ENCODE peak calls at places on chromosomes 12 and 14, in five cellular contexts. M, D, B, O and K are unnamed samples.

GRCh38 chr14:88919502-88919901 is 95.1 kb downstream of the TTC8 start:
- DNase-seq in M (no peak), D (no peak), B (no peak), O (no peak), K (no peak)

GRCh38 chr12:49703647-49704137 is 3.5 kb downstream of the FMNL3 start:
- DNase-seq in M (no peak), D (peak), B (no peak), O (no peak), K (peak)

GRCh38 chr12:25725874-25726273 is 172.8 kb upstream of the LMNTD1 start:
- DNase-seq in M (no peak), D (peak), B (no peak), O (no peak), K (no peak)

GRCh38 chr12:79766705-79767464 is 76.1 kb upstream of the PAWR start:
- DNase-seq in M (no peak), D (peak), B (no peak), O (no peak), K (peak)

GRCh38 chr12:44317651-44318126 is 481.8 kb downstream of the TMEM117 start:
- DNase-seq in M (peak), D (peak), B (peak), O (peak), K (peak)

GRCh38 chr14:101131451-101131916 is 228.0 kb upstream of the RTL1 start:
- DNase-seq in M (peak), D (no peak), B (no peak), O (peak), K (peak)

GRCh38 chr14:89540009-89540829 is 123.2 kb upstream of the FOXN3 start:
- DNase-seq in M (no peak), D (peak), B (no peak), O (no peak), K (peak)

GRCh38 chr14:80223696-80224465 is 12.6 kb upstream of the DIO2 start:
- DNase-seq in M (no peak), D (no peak), B (no peak), O (no peak), K (no peak)

GRCh38 chr12:107302649-107303386 is 209.5 kb upstream of the CRY1 start:
- DNase-seq in M (no peak), D (no peak), B (no peak), O (no peak), K (no peak)

GRCh38 chr12:49868952-49869815 is 26.3 kb upstream of the BCDIN3D start:
- DNase-seq in M (peak), D (peak), B (no peak), O (peak), K (peak)

GRCh38 chr14:101250948-101251811 is 310.1 kb upstream of the DIO3 start:
- DNase-seq in M (no peak), D (no peak), B (no peak), O (peak), K (no peak)

GRCh38 chr12:131260251-131260905 is 306.7 kb downstream of the ADGRD1 start:
- DNase-seq in M (no peak), D (no peak), B (no peak), O (no peak), K (no peak)

GRCh38 chr12:49200882-49201594 is 12.2 kb upstream of the TUBA1A start:
- DNase-seq in M (peak), D (peak), B (no peak), O (no peak), K (peak)

GRCh38 chr12:57740656-57741412 is 2.3 kb upstream of the AGAP2 start:
- DNase-seq in M (peak), D (no peak), B (no peak), O (no peak), K (no peak)

GRCh38 chr14:34895277-34895676 is 20.1 kb upstream of the BAZ1A start:
- DNase-seq in M (no peak), D (no peak), B (no peak), O (no peak), K (no peak)

GRCh38 chr12:58750484-58750883 is 169.8 kb downstream of the LRIG3 start:
- DNase-seq in M (no peak), D (peak), B (no peak), O (no peak), K (no peak)

GRCh38 chr14:54470701-54471100 is 18.1 kb downstream of the GMFB start:
- DNase-seq in M (no peak), D (no peak), B (no peak), O (no peak), K (no peak)

GRCh38 chr12:111170559-111170958 is 198.3 kb downstream of the PHETA1 start:
- DNase-seq in M (no peak), D (no peak), B (no peak), O (no peak), K (peak)

DNA sequence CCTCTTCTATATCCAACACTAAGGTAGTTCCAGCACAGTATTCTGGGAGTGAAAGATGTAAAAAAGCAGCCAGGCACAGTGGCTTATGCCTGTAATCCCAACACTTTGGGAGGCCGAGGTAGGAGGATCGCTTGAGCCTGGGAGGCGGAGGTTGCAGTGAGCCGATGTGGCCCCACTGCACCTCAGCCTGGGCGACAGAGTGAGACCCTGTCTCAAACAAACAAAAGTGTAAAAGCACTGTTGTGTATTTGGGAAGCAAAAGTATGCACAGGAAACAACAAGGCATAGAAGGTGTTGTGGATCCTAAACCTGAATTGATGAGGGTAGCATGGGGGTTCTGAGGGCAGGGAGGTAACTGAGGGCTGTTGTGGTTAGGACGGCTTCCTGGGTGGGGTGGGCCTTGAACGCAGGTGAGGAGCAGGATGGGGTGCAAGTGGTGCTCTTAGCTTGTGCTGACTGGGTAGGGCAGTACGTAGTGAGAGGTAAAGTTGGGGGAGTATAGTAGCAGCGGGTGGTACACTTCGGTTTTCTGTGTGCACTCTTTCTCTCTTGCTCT is 64.2 kb downstream of the RASSF3 start:
- DNase-seq in M (no peak), D (no peak), B (no peak), O (no peak), K (peak)
- H3K23ac ChIP-seq in M (no peak), D (peak), B (no peak), O (no peak), K (peak)

GRCh38 chr12:72271741-72272661 is at the start of gene TRHDE:
- DNase-seq in M (peak), D (peak), B (peak), O (peak), K (no peak)
- H3K23ac ChIP-seq in M (no peak), D (peak), B (peak), O (no peak), K (no peak)

DNA sequence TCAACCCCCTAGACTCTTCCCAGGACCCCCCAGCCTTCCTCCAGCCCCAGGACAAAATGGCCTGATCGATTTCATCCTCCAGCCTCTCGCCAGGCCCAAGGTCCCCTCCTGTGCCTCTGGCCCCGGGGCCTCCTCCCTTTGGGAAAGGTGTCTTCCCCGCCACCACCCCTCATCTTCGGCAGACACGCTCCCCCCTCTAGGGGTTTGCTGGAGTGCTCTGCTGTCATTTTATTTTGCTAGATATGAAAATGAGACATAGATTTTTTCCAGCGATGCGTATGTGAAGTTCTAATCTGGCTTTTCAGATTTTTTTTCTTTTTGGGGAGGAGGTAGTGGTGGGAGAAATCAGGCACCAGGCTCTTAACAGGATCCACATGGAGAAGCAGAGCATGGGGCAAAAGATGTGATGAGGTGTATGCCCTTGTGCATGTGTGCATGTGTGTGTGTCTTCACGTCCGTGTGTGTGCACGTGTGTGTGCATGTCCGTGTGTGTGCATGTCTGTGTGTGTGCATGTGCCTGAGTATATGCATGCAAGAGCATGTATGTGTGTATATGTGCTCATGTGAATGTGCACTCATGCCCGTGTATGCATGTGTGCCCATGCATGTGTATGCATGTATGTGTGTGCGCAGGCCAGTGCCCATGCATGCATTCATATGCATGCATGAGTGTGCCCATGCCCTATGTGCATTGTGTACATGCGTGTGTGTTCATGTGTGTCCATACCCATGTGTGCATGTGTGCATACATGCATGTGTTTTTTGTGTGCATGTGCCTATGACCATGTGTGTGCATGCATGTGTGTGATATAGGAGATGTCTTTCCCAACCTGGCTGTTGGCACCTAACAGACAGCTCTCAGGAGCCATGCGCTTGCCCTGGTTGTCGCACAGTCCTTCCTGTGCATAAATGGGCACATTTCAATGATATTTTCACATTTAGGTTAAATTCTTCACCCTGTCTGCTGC is 203.0 kb downstream of the RBM19 start:
- DNase-seq in M (no peak), D (no peak), B (no peak), O (no peak), K (no peak)
- H3K23ac ChIP-seq in M (no peak), D (no peak), B (peak), O (no peak), K (peak)

DNA sequence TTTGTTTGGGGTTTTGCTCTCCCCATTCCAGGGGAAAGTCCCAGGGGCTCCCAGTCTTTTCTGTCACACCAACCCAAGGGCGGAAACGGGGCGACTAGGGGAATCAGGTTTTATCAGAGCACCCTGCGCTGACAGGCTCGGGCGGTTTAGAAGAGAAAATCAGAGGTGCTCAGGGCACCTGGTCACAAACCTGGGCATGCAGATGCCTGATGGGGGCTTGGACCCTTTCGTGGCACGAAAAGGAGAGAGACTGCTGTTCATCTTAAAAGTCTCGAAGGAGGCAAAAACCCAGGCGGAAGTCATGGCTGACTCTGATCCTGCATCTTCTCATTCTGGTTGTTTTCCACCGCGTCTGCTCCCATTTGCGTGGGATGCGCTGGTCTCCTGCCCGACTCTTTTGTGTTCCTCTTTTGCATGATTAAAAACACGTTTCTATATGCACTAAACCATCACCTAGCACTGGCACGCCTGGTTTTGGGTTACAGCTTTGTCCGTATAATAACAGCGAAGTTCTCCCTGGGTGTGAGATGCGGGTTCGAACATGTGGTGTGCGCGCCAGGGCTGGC is 13.2 kb downstream of the OTX2 start:
- DNase-seq in M (no peak), D (no peak), B (no peak), O (peak), K (no peak)
- H3K23ac ChIP-seq in M (no peak), D (no peak), B (peak), O (no peak), K (no peak)

GRCh38 chr14:91896419-91896818 is 29.1 kb upstream of the TC2N start:
- DNase-seq in M (no peak), D (no peak), B (no peak), O (no peak), K (no peak)

GRCh38 chr14:91899777-91900176 is 32.4 kb upstream of the TC2N start:
- DNase-seq in M (no peak), D (no peak), B (no peak), O (no peak), K (no peak)

GRCh38 chr14:91899213-91899612 is 31.9 kb upstream of the TC2N start:
- DNase-seq in M (no peak), D (no peak), B (no peak), O (no peak), K (no peak)

GRCh38 chr14:91898256-91898843 is 31.0 kb upstream of the TC2N start:
- DNase-seq in M (no peak), D (no peak), B (no peak), O (no peak), K (no peak)

GRCh38 chr14:91897121-91897701 is 29.9 kb upstream of the TC2N start:
- DNase-seq in M (no peak), D (peak), B (no peak), O (no peak), K (no peak)
- H3K23ac ChIP-seq in M (no peak), D (no peak), B (no peak), O (no peak), K (no peak)

DNA sequence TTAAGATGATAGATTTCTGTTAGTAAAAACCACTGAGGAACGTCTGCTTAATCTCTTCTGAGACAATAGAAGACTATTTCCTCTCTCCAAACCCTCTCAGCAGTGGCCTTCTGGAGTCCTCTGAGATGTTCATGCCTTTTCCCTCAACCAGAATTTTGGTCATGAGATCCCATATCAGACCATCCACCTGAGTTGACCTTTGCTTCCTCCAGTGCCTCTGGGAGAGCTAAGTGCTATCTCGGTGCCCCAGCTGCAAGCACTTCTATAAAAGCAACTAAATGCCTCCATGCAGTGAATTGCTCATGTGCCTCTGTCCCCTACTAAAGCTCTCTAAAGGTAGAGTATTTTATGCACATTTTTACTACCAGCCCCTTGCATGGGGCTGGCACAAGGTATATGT is 172.8 kb upstream of the BCL2L14 start:
- DNase-seq in M (no peak), D (no peak), B (no peak), O (no peak), K (no peak)
- H3K23ac ChIP-seq in M (no peak), D (no peak), B (no peak), O (no peak), K (no peak)